ENCODE peak calls at places on chromosomes 11 and 22, in five cellular contexts. One of them, this sample, is unnamed.
A peak's percentile ranks its signal among the peaks of the same experiment; 100 is the strongest.

GRCh38 chr22:48178536-48178935 is 1416.1 kb downstream of the TBC1D22A start:
- DNase-seq in body of pancreas: no peak
- DNase-seq in osteoblast: no peak
- DNase-seq in dorsolateral prefrontal cortex: no peak
- DNase-seq in lung: no peak
- DNase-seq in this sample: no peak

GRCh38 chr22:31143038-31143437 is 2.7 kb upstream of the PLA2G3 start:
- DNase-seq in body of pancreas: no peak
- DNase-seq in osteoblast: no peak
- DNase-seq in dorsolateral prefrontal cortex: no peak
- DNase-seq in lung: no peak
- DNase-seq in this sample: no peak

GRCh38 chr11:106621479-106621878 is 396.8 kb downstream of the GUCY1A2 start:
- DNase-seq in body of pancreas: no peak
- DNase-seq in osteoblast: no peak
- DNase-seq in dorsolateral prefrontal cortex: no peak
- DNase-seq in lung: no peak
- DNase-seq in this sample: no peak

GRCh38 chr11:15599376-15599775 is 484.7 kb downstream of the INSC start:
- DNase-seq in body of pancreas: no peak
- DNase-seq in osteoblast: no peak
- DNase-seq in dorsolateral prefrontal cortex: no peak
- DNase-seq in lung: no peak
- DNase-seq in this sample: no peak

GRCh38 chr11:75554258-75555022 is 7.6 kb upstream of the SERPINH1 start:
- DNase-seq in body of pancreas: peak; percentile 71
- DNase-seq in osteoblast: peak; percentile 98
- DNase-seq in dorsolateral prefrontal cortex: peak; percentile 96
- DNase-seq in lung: peak; percentile 74
- DNase-seq in this sample: no peak

GRCh38 chr22:30717331-30717921 is 22.8 kb downstream of the OSBP2 start:
- DNase-seq in body of pancreas: no peak
- DNase-seq in osteoblast: peak; percentile 80
- DNase-seq in dorsolateral prefrontal cortex: peak; percentile 15
- DNase-seq in lung: no peak
- DNase-seq in this sample: peak; percentile 16

GRCh38 chr11:40816976-40817375 is 642.5 kb downstream of the LRRC4C start:
- DNase-seq in body of pancreas: no peak
- DNase-seq in osteoblast: no peak
- DNase-seq in dorsolateral prefrontal cortex: no peak
- DNase-seq in lung: no peak
- DNase-seq in this sample: no peak

GRCh38 chr11:11010624-11011127 is 152.8 kb upstream of the ZBED5 start:
- DNase-seq in body of pancreas: peak; percentile 14
- DNase-seq in osteoblast: no peak
- DNase-seq in dorsolateral prefrontal cortex: peak; percentile 42
- DNase-seq in lung: no peak
- DNase-seq in this sample: peak; percentile 16

GRCh38 chr11:44595006-44595405 is 29.5 kb downstream of the CD82 start:
- DNase-seq in body of pancreas: no peak
- DNase-seq in osteoblast: no peak
- DNase-seq in dorsolateral prefrontal cortex: no peak
- DNase-seq in lung: no peak
- DNase-seq in this sample: no peak

GRCh38 chr11:82995754-82996398 is 75.8 kb downstream of the RAB30 start:
- DNase-seq in body of pancreas: no peak
- DNase-seq in osteoblast: no peak
- DNase-seq in dorsolateral prefrontal cortex: no peak
- DNase-seq in lung: no peak
- DNase-seq in this sample: no peak

GRCh38 chr11:22432331-22433065 is 94.3 kb downstream of the SLC17A6 start:
- DNase-seq in body of pancreas: peak; percentile 60
- DNase-seq in osteoblast: no peak
- DNase-seq in dorsolateral prefrontal cortex: peak; percentile 61
- DNase-seq in lung: no peak
- DNase-seq in this sample: no peak

GRCh38 chr11:126328444-126328843 is 24.6 kb downstream of the DCPS start:
- DNase-seq in body of pancreas: no peak
- DNase-seq in osteoblast: no peak
- DNase-seq in dorsolateral prefrontal cortex: peak; percentile 21
- DNase-seq in lung: no peak
- DNase-seq in this sample: no peak

GRCh38 chr22:17792289-17792688 is 18.0 kb upstream of the BID start:
- DNase-seq in body of pancreas: no peak
- DNase-seq in osteoblast: peak; percentile 65
- DNase-seq in dorsolateral prefrontal cortex: no peak
- DNase-seq in lung: no peak
- DNase-seq in this sample: no peak

GRCh38 chr22:28116261-28116673 is 197.2 kb upstream of the PITPNB start:
- DNase-seq in body of pancreas: peak; percentile 67
- DNase-seq in osteoblast: peak; percentile 70
- DNase-seq in dorsolateral prefrontal cortex: no peak
- DNase-seq in lung: no peak
- DNase-seq in this sample: peak; percentile 86

GRCh38 chr11:16784097-16784496 is 45.6 kb downstream of the C11orf58 start:
- DNase-seq in body of pancreas: no peak
- DNase-seq in osteoblast: peak; percentile 63
- DNase-seq in dorsolateral prefrontal cortex: no peak
- DNase-seq in lung: no peak
- DNase-seq in this sample: no peak

GRCh38 chr22:33917744-33918406 is 2.4 kb downstream of the LARGE1 start:
- DNase-seq in body of pancreas: no peak
- DNase-seq in osteoblast: no peak
- DNase-seq in dorsolateral prefrontal cortex: no peak
- DNase-seq in lung: no peak
- DNase-seq in this sample: no peak

GRCh38 chr22:39938509-39938908 is 21.7 kb upstream of the TMA7B start:
- DNase-seq in body of pancreas: no peak
- DNase-seq in osteoblast: no peak
- DNase-seq in dorsolateral prefrontal cortex: no peak
- DNase-seq in lung: no peak
- DNase-seq in this sample: no peak

GRCh38 chr22:29917052-29917902 is 34.3 kb downstream of the MTMR3 start:
- DNase-seq in body of pancreas: peak; percentile 44
- DNase-seq in osteoblast: no peak
- DNase-seq in dorsolateral prefrontal cortex: no peak
- DNase-seq in lung: no peak
- DNase-seq in this sample: no peak

GRCh38 chr22:37906364-37907008 is 389 bp downstream of the MICALL1 start:
- DNase-seq in body of pancreas: no peak
- DNase-seq in osteoblast: peak; percentile 80
- DNase-seq in dorsolateral prefrontal cortex: no peak
- DNase-seq in lung: no peak
- DNase-seq in this sample: no peak

GRCh38 chr11:35334385-35335090 is 84.8 kb downstream of the SLC1A2 start:
- DNase-seq in body of pancreas: no peak
- DNase-seq in osteoblast: no peak
- DNase-seq in dorsolateral prefrontal cortex: no peak
- DNase-seq in lung: no peak
- DNase-seq in this sample: no peak

GRCh38 chr11:95517453-95517852 is 272.1 kb downstream of the FAM76B start:
- DNase-seq in body of pancreas: no peak
- DNase-seq in osteoblast: no peak
- DNase-seq in dorsolateral prefrontal cortex: no peak
- DNase-seq in lung: no peak
- DNase-seq in this sample: no peak

GRCh38 chr11:130473795-130474377 is 25.4 kb downstream of the ADAMTS15 start:
- DNase-seq in body of pancreas: no peak
- DNase-seq in osteoblast: peak; percentile 50
- DNase-seq in dorsolateral prefrontal cortex: no peak
- DNase-seq in lung: no peak
- DNase-seq in this sample: no peak

GRCh38 chr22:20399866-20400605 is 6.1 kb downstream of the ZNF74 start:
- DNase-seq in body of pancreas: no peak
- DNase-seq in osteoblast: no peak
- DNase-seq in dorsolateral prefrontal cortex: no peak
- DNase-seq in lung: no peak
- DNase-seq in this sample: no peak

GRCh38 chr11:12089473-12089872 is 20.9 kb upstream of the MICAL2 start:
- DNase-seq in body of pancreas: no peak
- DNase-seq in osteoblast: no peak
- DNase-seq in dorsolateral prefrontal cortex: no peak
- DNase-seq in lung: no peak
- DNase-seq in this sample: no peak

GRCh38 chr11:62421996-62422395 is 3.2 kb downstream of the SCGB1A1 start:
- DNase-seq in body of pancreas: no peak
- DNase-seq in osteoblast: no peak
- DNase-seq in dorsolateral prefrontal cortex: no peak
- DNase-seq in lung: no peak
- DNase-seq in this sample: no peak

GRCh38 chr11:87101956-87102355 is 64.2 kb downstream of the TMEM135 start:
- DNase-seq in body of pancreas: no peak
- DNase-seq in osteoblast: no peak
- DNase-seq in dorsolateral prefrontal cortex: no peak
- DNase-seq in lung: no peak
- DNase-seq in this sample: no peak

GRCh38 chr22:22461583-22461982 is 47.0 kb downstream of the ZNF280B start:
- DNase-seq in body of pancreas: no peak
- DNase-seq in osteoblast: no peak
- DNase-seq in dorsolateral prefrontal cortex: no peak
- DNase-seq in lung: no peak
- DNase-seq in this sample: no peak

GRCh38 chr22:49826603-49827306 is 918 bp downstream of the BRD1 start:
- DNase-seq in body of pancreas: peak; percentile 61
- DNase-seq in osteoblast: peak; percentile 91
- DNase-seq in dorsolateral prefrontal cortex: peak; percentile 68
- DNase-seq in lung: no peak
- DNase-seq in this sample: no peak

GRCh38 chr11:92153542-92153941 is 71.1 kb upstream of the FAT3 start:
- DNase-seq in body of pancreas: no peak
- DNase-seq in osteoblast: no peak
- DNase-seq in dorsolateral prefrontal cortex: no peak
- DNase-seq in lung: no peak
- DNase-seq in this sample: no peak

DNA sequence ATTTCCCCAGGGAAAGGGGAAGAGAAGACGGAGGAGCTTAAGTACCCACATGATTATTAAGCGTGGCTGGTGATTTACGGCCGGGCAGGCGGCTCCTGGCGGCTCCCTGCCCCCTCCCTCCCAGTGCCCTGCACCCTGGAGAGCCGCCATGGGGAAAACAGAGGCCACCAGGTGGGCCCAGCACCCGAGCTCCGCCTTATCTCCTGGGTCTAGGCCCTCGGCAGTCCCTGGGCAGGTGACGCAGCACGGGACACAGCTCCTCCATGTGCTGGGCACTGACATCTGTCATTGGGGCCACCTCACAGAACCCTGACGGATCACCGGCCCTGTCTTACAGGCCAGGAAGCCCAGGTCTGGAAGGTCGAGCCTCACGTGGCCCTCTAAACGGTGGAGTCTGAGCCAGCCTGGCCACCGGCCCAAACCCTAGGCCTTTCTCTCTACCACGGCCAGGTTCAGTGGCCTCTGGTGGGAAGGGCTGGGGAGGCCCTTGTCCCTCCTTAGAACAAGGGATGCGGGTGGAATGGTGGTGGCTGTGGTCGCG is 60.2 kb upstream of the PPARA start:
- DNase-seq in body of pancreas: peak; percentile 91
- DNase-seq in osteoblast: no peak
- DNase-seq in dorsolateral prefrontal cortex: peak; percentile 45
- DNase-seq in lung: no peak
- DNase-seq in this sample: no peak
- H3K4me3 ChIP-seq in body of pancreas: no peak overlapping the region
- H3K4me3 ChIP-seq in osteoblast: peak overlapping the region; percentile 80
- H3K4me3 ChIP-seq in dorsolateral prefrontal cortex: no peak overlapping the region
- H3K4me3 ChIP-seq in lung: no peak overlapping the region
- H3K4me3 ChIP-seq in this sample: no peak overlapping the region

GRCh38 chr22:36585841-36586240 is 56.9 kb upstream of the EIF3D start:
- DNase-seq in body of pancreas: no peak
- DNase-seq in osteoblast: peak; percentile 44
- DNase-seq in dorsolateral prefrontal cortex: no peak
- DNase-seq in lung: no peak
- DNase-seq in this sample: no peak
- TF ChIP-seq CTCF in body of pancreas: no peak
- TF ChIP-seq CTCF in osteoblast: no peak
- TF ChIP-seq CTCF in dorsolateral prefrontal cortex: no peak
- TF ChIP-seq CTCF in lung: no peak
- TF ChIP-seq CTCF in this sample: no peak

DNA sequence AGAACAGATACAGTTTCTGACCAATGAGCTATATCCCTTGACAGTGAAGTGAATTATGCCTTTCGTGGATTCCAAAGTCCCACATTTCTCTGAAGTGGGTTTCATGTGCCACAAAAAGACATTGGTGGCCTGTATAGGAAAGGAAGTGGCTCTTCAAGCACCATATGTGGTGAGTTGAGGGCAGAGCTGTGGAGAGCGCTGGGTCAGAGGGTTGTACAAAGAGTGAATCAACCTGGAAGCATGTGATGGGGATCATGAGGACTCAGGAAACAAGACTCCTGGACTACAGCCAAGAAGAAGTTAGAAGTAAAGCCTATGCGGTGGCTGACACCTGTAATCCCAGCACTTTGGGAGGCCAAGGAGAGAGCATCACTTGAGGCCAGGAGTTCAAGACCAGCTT is 579 bp upstream of the SLC5A4 start:
- DNase-seq in body of pancreas: no peak
- DNase-seq in osteoblast: no peak
- DNase-seq in dorsolateral prefrontal cortex: no peak
- DNase-seq in lung: no peak
- DNase-seq in this sample: no peak
- H3K4me3 ChIP-seq in body of pancreas: no peak overlapping the region
- H3K4me3 ChIP-seq in osteoblast: no peak overlapping the region
- H3K4me3 ChIP-seq in dorsolateral prefrontal cortex: no peak overlapping the region
- H3K4me3 ChIP-seq in lung: no peak overlapping the region
- H3K4me3 ChIP-seq in this sample: no peak overlapping the region

GRCh38 chr11:114061053-114062049 is 1.8 kb downstream of the ZBTB16 start:
- DNase-seq in body of pancreas: peak; percentile 59
- DNase-seq in osteoblast: peak; percentile 91
- DNase-seq in dorsolateral prefrontal cortex: peak; percentile 60
- DNase-seq in lung: peak; percentile 37
- DNase-seq in this sample: no peak

GRCh38 chr11:114059278-114059983 is at the start of gene ZBTB16:
- DNase-seq in body of pancreas: peak; percentile 91
- DNase-seq in osteoblast: peak; percentile 75
- DNase-seq in dorsolateral prefrontal cortex: peak; percentile 92
- DNase-seq in lung: peak; percentile 87
- DNase-seq in this sample: no peak

GRCh38 chr11:114060402-114061052 is 1.0 kb downstream of the ZBTB16 start:
- DNase-seq in body of pancreas: no peak
- DNase-seq in osteoblast: peak; percentile 48
- DNase-seq in dorsolateral prefrontal cortex: peak; percentile 64
- DNase-seq in lung: peak; percentile 44
- DNase-seq in this sample: no peak

GRCh38 chr11:114058871-114059277 is 637 bp upstream of the ZBTB16 start:
- DNase-seq in body of pancreas: no peak
- DNase-seq in osteoblast: no peak
- DNase-seq in dorsolateral prefrontal cortex: no peak
- DNase-seq in lung: no peak
- DNase-seq in this sample: no peak

GRCh38 chr11:114059984-114060401 is 482 bp downstream of the ZBTB16 start:
- DNase-seq in body of pancreas: no peak
- DNase-seq in osteoblast: no peak
- DNase-seq in dorsolateral prefrontal cortex: no peak
- DNase-seq in lung: no peak
- DNase-seq in this sample: no peak
- TF ChIP-seq CTCF in body of pancreas: no peak
- TF ChIP-seq CTCF in osteoblast: no peak
- TF ChIP-seq CTCF in dorsolateral prefrontal cortex: no peak
- TF ChIP-seq CTCF in lung: no peak
- TF ChIP-seq CTCF in this sample: peak; percentile 14

This sample was measured in epithelial cell of proximal tubule.